ENCODE peak calls at places on chromosomes 3 and 15, in four cellular contexts. Q is GM23338, A is OCI-LY7, Y is fibroblast of lung. F is an unnamed sample. For H3K4me1, the result is how much of the 10 kb centered on the place peaks cover.

GRCh38 chr3:132486086-132486485 is 68.8 kb downstream of the DNAJC13 start:
- DNase-seq in A (no peak), Y (no peak), Q (no peak), F (no peak)

GRCh38 chr3:129614435-129614834 is 8.0 kb upstream of the PLXND1 start:
- DNase-seq in A (no peak), Y (no peak), Q (no peak), F (no peak)

GRCh38 chr15:25717861-25718504 is 145.1 kb downstream of the ATP10A start:
- DNase-seq in Q (no peak), Y (peak), A (no peak), F (no peak)

GRCh38 chr15:25830844-25831443 is 32.2 kb downstream of the ATP10A start:
- DNase-seq in Y (peak), A (no peak), Q (no peak), F (peak)

GRCh38 chr3:71069797-71070196 is 513.7 kb downstream of the FOXP1 start:
- DNase-seq in A (peak), Y (no peak), Q (peak), F (peak)

GRCh38 chr3:16399473-16399872 is 114.0 kb downstream of the RFTN1 start:
- DNase-seq in Q (peak), Y (peak), A (peak), F (peak)

GRCh38 chr15:50145451-50145872 is 26.4 kb upstream of the ATP8B4 start:
- DNase-seq in Q (peak), Y (peak), A (peak), F (peak)

GRCh38 chr3:84444726-84445521 is 513.9 kb upstream of the CADM2 start:
- DNase-seq in A (no peak), Y (no peak), Q (no peak), F (no peak)

GRCh38 chr15:35470441-35470840 is 75.5 kb downstream of the DPH6 start:
- DNase-seq in Y (no peak), A (no peak), Q (no peak), F (no peak)

GRCh38 chr15:93067649-93068085 is 21.3 kb downstream of the RGMA start:
- DNase-seq in Q (no peak), A (no peak), Y (no peak), F (no peak)

GRCh38 chr3:44419159-44419922 is 58.1 kb downstream of the ZNF445 start:
- DNase-seq in Y (no peak), Q (no peak), A (no peak), F (no peak)

GRCh38 chr3:108090066-108090700 is 648 bp downstream of the CD47 start:
- DNase-seq in Q (peak), Y (peak), A (peak), F (peak)

GRCh38 chr15:86044981-86045380 is 34.7 kb upstream of the AGBL1 start:
- DNase-seq in Y (no peak), A (peak), Q (peak), F (no peak)

GRCh38 chr3:173584093-173584833 is 186.7 kb downstream of the NLGN1 start:
- DNase-seq in Q (peak), A (peak), Y (peak), F (peak)

GRCh38 chr3:153273767-153274443 is 111.9 kb downstream of the RAP2B start:
- DNase-seq in A (no peak), Y (peak), Q (no peak), F (no peak)

GRCh38 chr3:73559730-73560129 is 65.0 kb downstream of the PDZRN3 start:
- DNase-seq in A (no peak), Y (no peak), Q (no peak), F (no peak)

GRCh38 chr3:171055336-171056178 is 29.0 kb upstream of the SLC2A2 start:
- DNase-seq in A (no peak), Q (no peak), Y (peak), F (peak)

GRCh38 chr3:127735767-127736693 is 63.3 kb downstream of the ABTB1 start:
- DNase-seq in A (peak), Y (peak), Q (no peak), F (peak)

GRCh38 chr3:29594261-29594660 is 313.4 kb downstream of the RBMS3 start:
- DNase-seq in Y (peak), Q (no peak), A (no peak), F (no peak)

GRCh38 chr15:79051941-79052731 is 38.4 kb downstream of the RASGRF1 start:
- DNase-seq in A (no peak), Y (no peak), Q (no peak), F (no peak)

GRCh38 chr3:161914703-161915102 is 418.1 kb downstream of the OTOL1 start:
- DNase-seq in Q (peak), A (no peak), Y (peak), F (peak)

GRCh38 chr3:174186339-174186984 is 672.7 kb upstream of the NAALADL2 start:
- DNase-seq in Q (no peak), A (no peak), Y (no peak), F (no peak)

GRCh38 chr3:23928525-23928924 is 11.6 kb downstream of the RPL15 start:
- DNase-seq in A (no peak), Q (no peak), Y (no peak), F (no peak)

GRCh38 chr15:26065723-26066122 is 202.6 kb upstream of the ATP10A start:
- DNase-seq in A (no peak), Y (no peak), Q (peak), F (no peak)

GRCh38 chr15:65926899-65927298 is 57.6 kb downstream of the RAB11A start:
- DNase-seq in Q (no peak), Y (no peak), A (no peak), F (no peak)

GRCh38 chr3:18445421-18446066 is 20.4 kb upstream of the SATB1 start:
- DNase-seq in A (no peak), Q (peak), Y (no peak), F (peak)

GRCh38 chr15:68298336-68298735 is 20.8 kb downstream of the FEM1B start:
- DNase-seq in Q (no peak), A (no peak), Y (no peak), F (no peak)

GRCh38 chr3:109707642-109708041 is 370.3 kb upstream of the DPPA4 start:
- DNase-seq in Y (no peak), A (no peak), Q (no peak), F (no peak)

GRCh38 chr15:72554471-72555425 is 80.6 kb downstream of the ARIH1 start:
- DNase-seq in A (no peak), Y (peak), Q (no peak), F (no peak)

GRCh38 chr3:129439381-129439816 is 349 bp downstream of the MBD4 start:
- DNase-seq in Q (peak), Y (no peak), A (peak), F (peak)

GRCh38 chr15:70262171-70262570 is 164.5 kb upstream of the TLE3 start:
- DNase-seq in Q (no peak), A (no peak), Y (no peak), F (no peak)

GRCh38 chr3:184333700-184334099 is 3.7 kb upstream of the FAM131A start:
- DNase-seq in Y (no peak), Q (no peak), A (no peak), F (no peak)
- H3K4me2 ChIP-seq in Y (no peak), Q (no peak), A (no peak), F (no peak)

DNA sequence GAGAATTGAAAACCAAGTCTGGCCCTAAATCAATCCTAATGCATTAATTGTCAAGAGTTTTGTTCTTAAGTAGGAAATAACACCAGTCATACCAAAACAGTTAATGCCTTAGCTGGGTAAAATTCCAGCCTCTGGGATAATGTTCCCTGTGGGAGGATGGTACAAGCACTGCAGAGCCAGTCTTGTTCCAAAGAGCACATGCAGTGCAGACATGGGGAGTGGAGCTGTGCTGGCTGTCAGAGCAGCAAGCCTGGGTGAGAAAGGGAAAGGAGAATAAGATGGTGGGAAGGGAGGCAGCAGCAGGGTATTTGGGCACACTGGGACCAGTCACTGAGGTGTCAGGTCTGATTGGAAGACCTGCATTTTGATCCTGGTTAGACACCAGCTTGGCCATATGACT is 12.1 kb downstream of the ALAS1 start:
- DNase-seq in A (no peak), Y (no peak), Q (no peak), F (no peak)
- H3K4me1 ChIP-seq in A (under half), Y (under half), Q (under half), F (under half)

DNA sequence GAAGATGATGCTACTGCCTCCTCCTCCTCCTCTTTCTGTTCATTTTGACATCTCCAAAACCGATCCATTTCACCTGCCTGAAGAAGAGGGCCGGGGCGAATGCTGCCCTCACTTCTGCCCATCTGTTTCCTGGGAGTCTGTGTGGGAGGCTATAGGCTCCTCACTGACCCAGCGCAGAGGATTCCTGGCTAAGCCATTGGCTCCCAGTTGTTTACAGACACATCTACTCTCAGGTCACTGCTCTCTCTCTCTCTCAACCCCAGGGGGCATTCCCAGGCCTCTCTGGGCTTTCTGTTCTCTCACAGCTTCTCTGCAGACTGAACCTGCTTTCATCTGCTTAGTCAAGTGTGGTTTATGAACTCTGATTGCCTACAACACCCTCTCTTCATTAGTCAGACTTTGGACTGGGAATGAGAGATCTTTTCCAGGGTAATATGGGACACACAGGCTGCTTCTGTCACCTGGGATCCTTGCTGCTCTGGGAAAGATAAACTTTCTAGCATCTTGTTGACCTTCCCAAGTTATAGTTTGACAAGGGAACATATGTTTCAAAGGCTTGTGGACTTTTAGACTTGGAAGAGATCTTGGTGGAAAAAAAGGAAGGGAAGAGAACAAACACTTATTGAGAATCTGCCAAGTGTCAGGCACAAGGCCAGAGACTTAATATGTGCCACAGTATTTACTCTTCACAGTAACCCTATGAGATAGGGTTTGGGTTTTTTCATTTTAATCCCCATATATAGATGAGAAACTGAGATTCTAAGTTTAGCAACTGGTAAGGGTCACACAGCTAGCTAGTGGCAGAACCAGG is 30.2 kb upstream of the USP3 start:
- DNase-seq in Y (peak), Q (peak), A (peak), F (peak)
- H3K27ac ChIP-seq in Y (peak), Q (no peak), A (peak), F (peak)

GRCh38 chr3:144031938-144032337 is 60.3 kb downstream of the DIPK2A start:
- DNase-seq in Y (peak), A (no peak), Q (no peak), F (no peak)

GRCh38 chr3:144032531-144033234 is 61.1 kb downstream of the DIPK2A start:
- DNase-seq in A (no peak), Q (no peak), Y (no peak), F (no peak)

GRCh38 chr3:144029769-144030168 is 58.1 kb downstream of the DIPK2A start:
- DNase-seq in A (no peak), Q (no peak), Y (no peak), F (no peak)

GRCh38 chr3:144033235-144033579 is 61.6 kb downstream of the DIPK2A start:
- DNase-seq in Y (no peak), Q (no peak), A (no peak), F (no peak)

DNA sequence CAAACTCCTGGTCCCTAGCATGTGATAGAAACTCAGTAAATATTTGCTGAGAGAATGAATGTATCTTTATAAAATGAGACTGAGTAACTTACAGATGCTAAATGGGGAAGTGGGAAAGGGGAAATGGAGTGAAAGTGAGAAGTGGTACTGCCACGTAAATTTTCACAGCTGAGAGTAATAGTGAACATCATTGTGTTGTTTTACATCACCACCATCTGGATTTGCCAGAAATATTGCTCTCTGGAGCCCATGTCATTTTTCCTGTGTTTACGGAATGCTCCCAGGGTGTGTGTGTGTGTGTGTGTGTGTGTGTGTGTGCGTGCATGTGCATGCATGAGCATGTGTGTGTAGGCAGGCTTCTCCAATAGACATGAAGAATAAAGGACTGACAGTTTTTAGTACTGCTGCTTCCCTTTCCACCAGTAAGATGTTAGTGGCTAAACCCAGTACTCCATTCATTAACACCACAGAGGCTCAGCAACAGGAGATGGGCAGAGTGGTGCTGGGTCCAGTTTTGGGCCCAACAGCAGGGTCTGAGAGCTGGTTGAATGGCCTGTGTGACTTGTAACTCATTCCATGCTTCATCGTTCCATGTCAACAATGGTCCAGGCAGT is 57.3 kb downstream of the DIPK2A start:
- DNase-seq in Y (no peak), A (peak), Q (no peak), F (no peak)
- H3K4me2 ChIP-seq in Y (no peak), A (peak), Q (no peak), F (no peak)

GRCh38 chr3:41847679-41848078 is 114.2 kb downstream of the ULK4 start:
- DNase-seq in Q (no peak), A (no peak), Y (no peak), F (no peak)

GRCh38 chr3:41848745-41849574 is 112.9 kb downstream of the ULK4 start:
- DNase-seq in Q (no peak), A (no peak), Y (no peak), F (no peak)

GRCh38 chr3:41854956-41855355 is 106.9 kb downstream of the ULK4 start:
- DNase-seq in Y (no peak), A (no peak), Q (no peak), F (no peak)

GRCh38 chr3:41853495-41853894 is 108.4 kb downstream of the ULK4 start:
- DNase-seq in Y (peak), Q (no peak), A (no peak), F (no peak)
- H3K4me1 ChIP-seq in Y (under half), Q (under half), A (under half), F (under half)

DNA sequence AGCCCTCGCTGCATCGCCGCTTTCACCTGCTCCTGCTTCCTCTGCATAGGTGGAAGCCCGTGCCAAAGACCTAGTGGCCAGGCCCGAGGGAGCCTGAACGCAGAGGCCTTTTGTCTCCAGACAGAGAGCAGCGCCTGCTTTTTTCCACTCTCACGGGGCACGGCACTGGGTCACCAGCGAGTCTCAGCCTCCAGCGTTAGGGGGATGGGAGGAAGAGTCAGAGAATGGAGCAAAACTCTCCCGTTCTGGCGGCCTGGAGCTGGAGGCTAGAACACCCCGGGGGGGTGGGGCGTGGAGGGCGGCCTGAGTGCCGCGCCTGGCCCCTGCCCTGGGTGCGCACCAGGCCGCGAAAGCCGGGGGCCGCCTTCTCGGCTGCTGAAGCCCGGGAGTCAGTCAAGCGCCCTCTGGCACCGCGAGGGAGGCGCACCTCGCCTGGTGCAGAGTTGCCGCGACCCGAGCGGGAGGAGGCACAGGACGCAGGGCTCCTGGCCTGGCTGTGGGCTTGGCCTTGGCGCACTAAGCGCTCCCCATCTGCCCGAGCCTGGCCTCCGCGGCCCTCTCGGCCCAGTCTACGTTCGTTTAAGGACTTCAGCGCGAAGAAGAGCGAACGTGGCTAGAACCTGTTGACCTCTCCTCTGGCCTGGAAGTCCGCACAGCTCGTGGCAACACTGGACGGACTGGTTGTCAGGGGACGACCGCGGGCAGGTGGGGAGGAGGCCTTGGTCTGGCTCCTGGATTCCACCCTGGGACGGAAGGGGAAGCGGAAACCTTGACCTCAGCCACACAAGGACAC is 21.5 kb downstream of the NR2F2 start:
- DNase-seq in Y (peak), A (no peak), Q (peak), F (no peak)
- H3K27ac ChIP-seq in Y (peak), A (no peak), Q (no peak), F (no peak)

F was measured in hepatocyte.